ENCODE peak calls at places on chromosomes 16 and 17, in five cellular contexts. F is NAMALWA, O is H9, H is K562, G is Caco-2. V is an unnamed sample.

GRCh38 chr17:8599351-8600011 is 31.0 kb downstream of the MYH10 start:
- DNase-seq in F (no peak), O (no peak), H (no peak), G (no peak), V (no peak)

GRCh38 chr17:63571632-63572310 is 21.5 kb downstream of the DCAF7 start:
- DNase-seq in F (no peak), O (no peak), H (peak; percentile 56), G (no peak), V (no peak)

GRCh38 chr17:79707931-79708891 is 22.5 kb upstream of the ENPP7 start:
- DNase-seq in F (peak; percentile 68), O (peak; percentile 79), H (peak; percentile 70), G (peak; percentile 67), V (peak; percentile 79)

GRCh38 chr16:51450913-51451312 is 299.8 kb upstream of the SALL1 start:
- DNase-seq in F (no peak), O (no peak), H (no peak), G (no peak), V (no peak)

GRCh38 chr16:17370233-17371013 is 100.3 kb downstream of the XYLT1 start:
- DNase-seq in F (peak; percentile 24), O (no peak), H (no peak), G (no peak), V (no peak)

GRCh38 chr17:32341857-32342602 is at the start of gene C17orf75:
- DNase-seq in F (peak; percentile 78), O (peak; percentile 87), H (peak; percentile 90), G (peak; percentile 86), V (peak; percentile 88)

GRCh38 chr16:26645629-26646028 is 421.1 kb upstream of the C16orf82 start:
- DNase-seq in F (peak; percentile 8), O (peak; percentile 78), H (peak; percentile 50), G (no peak), V (peak; percentile 80)

GRCh38 chr16:1261131-1261917 is 5.5 kb downstream of the TPSD1 start:
- DNase-seq in F (no peak), O (peak; percentile 65), H (no peak), G (no peak), V (peak; percentile 59)

GRCh38 chr17:82753516-82753915 is 1.7 kb downstream of the TBCD start:
- DNase-seq in F (no peak), O (no peak), H (no peak), G (no peak), V (no peak)

GRCh38 chr17:32546031-32546444 is 59.2 kb downstream of the CDK5R1 start:
- DNase-seq in F (no peak), O (peak; percentile 63), H (peak; percentile 11), G (no peak), V (peak; percentile 25)

GRCh38 chr17:19958023-19958422 is 19.6 kb downstream of the AKAP10 start:
- DNase-seq in F (no peak), O (peak; percentile 69), H (peak; percentile 7), G (peak; percentile 60), V (no peak)

GRCh38 chr17:8712698-8713097 is 31.9 kb downstream of the CCDC42 start:
- DNase-seq in F (no peak), O (no peak), H (no peak), G (no peak), V (no peak)

GRCh38 chr16:89507219-89507833 is 877 bp upstream of the SPG7 start:
- DNase-seq in F (no peak), O (no peak), H (no peak), G (no peak), V (no peak)

GRCh38 chr17:58630883-58631522 is 60.8 kb downstream of the TEX14 start:
- DNase-seq in F (peak; percentile 99), O (peak; percentile 92), H (peak; percentile 88), G (peak; percentile 73), V (peak; percentile 32)

GRCh38 chr17:83062818-83063671 is 16.4 kb upstream of the METRNL start:
- DNase-seq in F (no peak), O (peak; percentile 28), H (no peak), G (peak; percentile 26), V (no peak)

GRCh38 chr16:67394271-67395104 is 1.2 kb upstream of the TPPP3 start:
- DNase-seq in F (no peak), O (no peak), H (no peak), G (peak; percentile 22), V (peak; percentile 60)

GRCh38 chr17:47997595-47997994 is 26.7 kb downstream of the CDK5RAP3 start:
- DNase-seq in F (no peak), O (no peak), H (no peak), G (no peak), V (no peak)

V was measured in WTC11.